ENCODE peak calls at places on chromosome 9, in ten cellular contexts. D is foreskin fibroblast, E is fibroblast of lung, F is AG10803, J is gastrocnemius medialis, O is right atrium auricular region, K is AG04449, C is suprapubic skin, X is WERI-Rb-1, A is mammary epithelial cell. M is an unnamed sample.

GRCh38 chr9:132908635-132909034 is 29.9 kb downstream of the SPACA9 start:
- DNase-seq in D (no peak), E (no peak), F (no peak), J (no peak), O (no peak), K (no peak), C (no peak), X (no peak), A (no peak), M (no peak)

GRCh38 chr9:14883310-14883944 is 26.8 kb downstream of the FREM1 start:
- DNase-seq in D (no peak), E (no peak), F (no peak), J (no peak), O (no peak), K (no peak), C (no peak), X (no peak), A (no peak), M (no peak)

GRCh38 chr9:119436261-119436660 is 67.0 kb upstream of the BRINP1 start:
- DNase-seq in D (no peak), E (no peak), F (no peak), J (no peak), O (no peak), K (no peak), C (no peak), X (no peak), A (no peak), M (no peak)

GRCh38 chr9:35882996-35883395 is 12.8 kb upstream of the OR13J1 start:
- DNase-seq in D (peak), E (no peak), F (peak), J (no peak), O (no peak), K (no peak), C (no peak), X (no peak), A (no peak), M (peak)

GRCh38 chr9:84950879-84951811 is 281.6 kb downstream of the NTRK2 start:
- DNase-seq in D (no peak), E (no peak), F (no peak), J (no peak), O (no peak), K (no peak), C (no peak), X (no peak), A (no peak), M (no peak)

GRCh38 chr9:37264539-37264938 is 144.2 kb downstream of the ZCCHC7 start:
- DNase-seq in D (no peak), E (no peak), F (no peak), J (no peak), O (no peak), K (no peak), C (no peak), X (no peak), A (no peak), M (no peak)

GRCh38 chr9:114156658-114157421 is 1.5 kb downstream of the COL27A1 start:
- DNase-seq in D (peak), E (peak), F (peak), J (peak), O (peak), K (peak), C (no peak), X (peak), A (peak), M (peak)

GRCh38 chr9:11349187-11349586 is 736.4 kb upstream of the PTPRD start:
- DNase-seq in D (no peak), E (no peak), F (no peak), J (no peak), O (no peak), K (no peak), C (no peak), X (no peak), A (no peak), M (no peak)

GRCh38 chr9:94017939-94018531 is 62.9 kb upstream of the BARX1 start:
- DNase-seq in D (peak), E (peak), F (peak), J (no peak), O (no peak), K (peak), C (no peak), X (no peak), A (no peak), M (no peak)

GRCh38 chr9:132424857-132425702 is 15.1 kb downstream of the CFAP77 start:
- DNase-seq in D (no peak), E (no peak), F (no peak), J (no peak), O (no peak), K (no peak), C (no peak), X (peak), A (no peak), M (no peak)

GRCh38 chr9:132192728-132193127 is 30.9 kb downstream of the NTNG2 start:
- DNase-seq in D (no peak), E (no peak), F (no peak), J (no peak), O (no peak), K (no peak), C (no peak), X (peak), A (no peak), M (no peak)

GRCh38 chr9:114691956-114692295 is 9.9 kb upstream of the TEX48 start:
- DNase-seq in D (no peak), E (no peak), F (no peak), J (no peak), O (no peak), K (no peak), C (no peak), X (no peak), A (no peak), M (no peak)

GRCh38 chr9:4137234-4137633 is 162.6 kb downstream of the GLIS3 start:
- DNase-seq in D (peak), E (peak), F (peak), J (no peak), O (no peak), K (peak), C (no peak), X (no peak), A (peak), M (peak)

GRCh38 chr9:135219676-135220600 is 132.5 kb downstream of the OLFM1 start:
- DNase-seq in D (no peak), E (no peak), F (no peak), J (no peak), O (no peak), K (no peak), C (peak), X (peak), A (no peak), M (no peak)

GRCh38 chr9:113996531-113997001 is 81.5 kb downstream of the AMBP start:
- DNase-seq in D (no peak), E (no peak), F (no peak), J (no peak), O (peak), K (no peak), C (peak), X (no peak), A (no peak), M (no peak)

GRCh38 chr9:655875-656274 is 185.6 kb upstream of the DMRT1 start:
- DNase-seq in D (no peak), E (peak), F (peak), J (peak), O (peak), K (no peak), C (no peak), X (no peak), A (peak), M (peak)

GRCh38 chr9:95167998-95168397 is 149.5 kb downstream of the FANCC start:
- DNase-seq in D (peak), E (peak), F (peak), J (no peak), O (peak), K (peak), C (no peak), X (peak), A (peak), M (peak)

GRCh38 chr9:130265431-130266235 is at the start of gene HMCN2:
- DNase-seq in D (peak), E (no peak), F (no peak), J (no peak), O (no peak), K (no peak), C (peak), X (peak), A (peak), M (peak)

GRCh38 chr9:131660466-131661405 is 79.1 kb downstream of the RAPGEF1 start:
- DNase-seq in D (no peak), E (no peak), F (no peak), J (no peak), O (no peak), K (no peak), C (no peak), X (no peak), A (no peak), M (no peak)

GRCh38 chr9:28073278-28073677 is 500.0 kb upstream of the C9orf72 start:
- DNase-seq in D (peak), E (peak), F (peak), J (no peak), O (no peak), K (no peak), C (no peak), X (peak), A (peak), M (peak)

GRCh38 chr9:108534741-108535140 is 321.0 kb downstream of the ACTL7B start:
- DNase-seq in D (peak), E (peak), F (peak), J (no peak), O (no peak), K (peak), C (no peak), X (no peak), A (peak), M (peak)

GRCh38 chr9:131474711-131475110 is 28.0 kb upstream of the POMT1 start:
- DNase-seq in D (no peak), E (no peak), F (no peak), J (no peak), O (no peak), K (no peak), C (no peak), X (no peak), A (no peak), M (no peak)

GRCh38 chr9:38062498-38063362 is 6.3 kb downstream of the SHB start:
- DNase-seq in D (peak), E (peak), F (peak), J (no peak), O (no peak), K (no peak), C (no peak), X (peak), A (no peak), M (peak)

DNA sequence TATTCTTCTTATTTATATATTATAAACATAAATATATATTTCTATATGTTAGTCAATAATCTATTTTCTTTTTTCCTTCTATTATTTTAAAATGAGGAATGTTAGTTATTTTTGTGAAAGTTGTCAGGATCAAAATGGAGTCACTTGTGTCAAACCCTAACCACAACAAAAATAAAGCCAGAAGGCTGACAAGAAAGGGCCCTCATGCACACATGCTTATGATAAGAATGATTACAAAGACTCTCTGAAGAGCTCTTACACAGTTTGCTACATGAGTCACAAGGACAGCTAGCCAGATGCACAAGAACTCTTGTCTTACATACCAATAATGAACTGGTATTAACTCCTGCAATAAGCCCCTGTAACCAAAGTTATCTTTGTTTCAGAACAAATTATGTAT is 64.7 kb downstream of the GGTA1 start:
- DNase-seq in D (peak), E (peak), F (peak), J (no peak), O (no peak), K (peak), C (no peak), X (no peak), A (peak), M (peak)
- H3K4me3 ChIP-seq in D (no peak), E (no peak), F (no peak), J (no peak), O (no peak), K (no peak), C (no peak), X (no peak), A (no peak), M (no peak)

DNA sequence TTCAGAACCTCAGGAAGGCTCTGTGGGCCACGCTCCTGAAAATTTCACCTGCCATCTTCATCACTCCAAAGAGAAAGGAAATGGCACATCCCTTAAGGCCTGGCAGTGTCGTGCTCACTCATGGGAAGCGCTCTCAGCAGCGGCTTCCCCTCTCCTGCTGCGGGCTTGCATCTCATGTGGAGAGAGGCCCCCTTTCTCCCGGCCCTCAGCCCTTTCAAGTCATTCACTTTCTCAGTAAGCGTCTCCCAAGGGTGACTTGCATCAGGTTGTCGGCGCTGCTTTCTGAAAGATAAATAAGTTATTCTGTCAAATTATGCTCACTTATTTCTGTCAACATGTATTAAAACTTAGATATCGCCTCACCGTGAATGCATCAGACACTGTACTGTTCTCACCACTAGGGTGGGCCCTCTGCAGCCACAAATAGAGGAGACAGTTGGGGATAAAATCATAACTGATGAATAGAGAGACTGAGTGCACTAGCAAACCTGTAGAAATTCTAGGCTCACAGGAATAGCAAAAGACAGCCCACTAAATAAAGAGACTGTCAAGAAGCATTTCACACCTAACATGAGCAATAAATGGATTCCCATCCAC is 174.6 kb downstream of the RFK start:
- DNase-seq in D (peak), E (no peak), F (no peak), J (no peak), O (no peak), K (no peak), C (no peak), X (peak), A (no peak), M (no peak)
- TF ChIP-seq CTCF in D (peak), E (peak), F (no peak), J (no peak), O (peak), K (peak), C (no peak), X (peak), A (peak), M (no peak)

DNA sequence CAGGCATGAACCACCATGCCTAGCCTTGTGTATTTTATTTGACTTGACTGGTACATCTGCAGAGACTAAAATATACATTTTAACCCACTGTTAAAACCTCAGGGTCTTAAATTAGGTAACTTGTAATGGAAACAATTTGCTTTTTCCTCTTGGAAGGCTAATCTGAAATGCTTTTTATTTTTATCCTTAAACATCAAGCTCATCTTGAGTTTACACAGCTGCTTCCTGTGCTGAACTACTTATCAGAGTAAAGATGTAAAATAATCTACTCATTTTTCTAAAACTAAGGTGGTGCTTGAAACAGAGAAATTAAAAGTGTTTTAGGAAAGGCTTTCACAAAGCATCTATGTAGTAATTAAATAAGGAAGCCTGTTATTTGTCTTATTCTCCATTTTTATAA is 144.1 kb downstream of the ENTREP1 start:
- DNase-seq in D (no peak), E (no peak), F (no peak), J (no peak), O (no peak), K (no peak), C (no peak), X (no peak), A (no peak), M (no peak)
- H3K4me3 ChIP-seq in D (no peak), E (no peak), F (no peak), J (no peak), O (no peak), K (no peak), C (no peak), X (no peak), A (no peak), M (no peak)

GRCh38 chr9:128127990-128128835 is 684 bp upstream of the PTGES2 start:
- DNase-seq in D (peak), E (peak), F (peak), J (peak), O (peak), K (peak), C (peak), X (peak), A (peak), M (peak)
- TF ChIP-seq CTCF in D (no peak), E (no peak), F (no peak), J (no peak), O (no peak), K (no peak), C (no peak), X (no peak), A (no peak), M (no peak)

GRCh38 chr9:33162721-33163311 is 4.3 kb downstream of the B4GALT1 start:
- DNase-seq in D (peak), E (peak), F (peak), J (peak), O (peak), K (no peak), C (peak), X (no peak), A (peak), M (peak)
- H3K4me3 ChIP-seq in D (peak), E (no peak), F (peak), J (peak), O (no peak), K (peak), C (peak), X (no peak), A (peak), M (peak)

GRCh38 chr9:137743695-137744094 is 124.9 kb downstream of the EHMT1 start:
- DNase-seq in D (no peak), E (no peak), F (no peak), J (no peak), O (no peak), K (no peak), C (no peak), X (no peak), A (no peak), M (no peak)
- TF ChIP-seq CTCF in D (no peak), E (no peak), F (no peak), J (no peak), O (no peak), K (no peak), C (no peak), X (no peak), A (no peak), M (no peak)

GRCh38 chr9:70411930-70412677 is 2.4 kb downstream of the KLF9 start:
- DNase-seq in D (peak), E (peak), F (peak), J (peak), O (peak), K (no peak), C (peak), X (no peak), A (peak), M (peak)
- H3K4me3 ChIP-seq in D (peak), E (peak), F (peak), J (peak), O (peak), K (peak), C (peak), X (no peak), A (peak), M (peak)

GRCh38 chr9:124311283-124311682 is 53.5 kb downstream of the NEK6 start:
- DNase-seq in D (no peak), E (no peak), F (no peak), J (no peak), O (no peak), K (no peak), C (no peak), X (peak), A (no peak), M (no peak)
- TF ChIP-seq CTCF in D (no peak), E (no peak), F (no peak), J (no peak), O (no peak), K (no peak), C (no peak), X (peak), A (no peak), M (no peak)

GRCh38 chr9:97846347-97846746 is 6.7 kb upstream of the FOXE1 start:
- DNase-seq in D (no peak), E (no peak), F (no peak), J (no peak), O (no peak), K (no peak), C (no peak), X (no peak), A (no peak), M (no peak)

GRCh38 chr9:97847474-97848236 is 5.4 kb upstream of the FOXE1 start:
- DNase-seq in D (no peak), E (no peak), F (no peak), J (no peak), O (no peak), K (no peak), C (no peak), X (peak), A (no peak), M (no peak)

GRCh38 chr9:97848582-97849237 is 4.3 kb upstream of the FOXE1 start:
- DNase-seq in D (no peak), E (no peak), F (no peak), J (no peak), O (no peak), K (no peak), C (no peak), X (peak), A (no peak), M (no peak)

GRCh38 chr9:97849980-97850379 is 3.0 kb upstream of the FOXE1 start:
- DNase-seq in D (no peak), E (no peak), F (no peak), J (no peak), O (no peak), K (no peak), C (no peak), X (no peak), A (no peak), M (no peak)

DNA sequence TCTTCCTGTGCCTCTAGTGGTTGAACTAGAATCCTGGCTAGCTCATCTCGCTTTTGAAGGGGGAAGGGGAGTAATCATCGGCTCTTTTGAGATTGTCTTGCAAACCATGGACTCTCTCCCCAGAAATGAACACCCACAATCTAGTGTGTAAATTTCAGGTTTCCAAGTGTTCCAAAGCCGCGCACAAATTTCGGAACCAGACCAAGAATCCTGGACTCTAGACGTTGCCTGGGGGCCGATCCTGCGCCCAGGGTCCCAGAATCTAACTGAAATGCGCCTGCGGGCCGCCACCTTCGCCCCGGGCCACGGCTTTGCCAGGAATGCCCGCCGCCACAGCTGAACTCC is 4.8 kb upstream of the FOXE1 start:
- DNase-seq in D (no peak), E (no peak), F (no peak), J (no peak), O (no peak), K (no peak), C (no peak), X (no peak), A (no peak), M (no peak)
- H3K4me3 ChIP-seq in D (peak), E (no peak), F (no peak), J (peak), O (no peak), K (no peak), C (peak), X (peak), A (peak), M (peak)

DNA sequence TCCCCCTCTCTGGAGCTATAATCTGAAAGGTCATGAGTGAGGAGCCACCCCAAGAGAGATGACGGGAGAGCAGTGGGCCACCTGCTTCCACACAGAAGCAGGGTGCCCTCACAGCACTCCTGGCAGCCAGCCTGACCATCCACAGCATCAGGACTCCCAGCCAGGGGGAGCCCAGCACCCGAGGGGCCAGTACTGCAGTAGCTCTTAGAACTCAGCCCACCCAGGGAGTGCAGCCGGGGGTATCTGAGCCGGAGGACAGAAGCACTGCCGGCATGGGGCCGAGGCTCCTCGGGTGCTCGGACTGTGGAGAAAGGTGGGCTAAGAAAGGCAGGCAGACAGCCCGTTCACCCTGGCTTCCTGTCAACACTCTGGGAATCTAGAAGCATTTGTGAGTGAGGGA is 25.7 kb upstream of the ASPN start:
- DNase-seq in D (peak), E (no peak), F (no peak), J (no peak), O (no peak), K (no peak), C (no peak), X (no peak), A (no peak), M (no peak)
- TF ChIP-seq CTCF in D (no peak), E (peak), F (no peak), J (no peak), O (peak), K (no peak), C (no peak), X (no peak), A (no peak), M (no peak)